ENCODE peak calls at places on chromosomes 7 and 10, in six cellular contexts. One of them, this sample, is unnamed.

GRCh38 chr10:35421553-35422178 is 85.4 kb downstream of the CCNY start:
- DNase-seq in head of caudate nucleus: no peak
- DNase-seq in chondrocyte: no peak
- DNase-seq in KBM-7: no peak
- DNase-seq in activated effector memory CD4-positive, alpha-beta T cell treated with anti-CD3 and anti-CD28 coated beads, Interleukin-2, amount 50 U/mL, for 16 hours: no peak
- DNase-seq in astrocyte of the spinal cord: peak; percentile 88
- DNase-seq in this sample: no peak

GRCh38 chr10:73946253-73947145 is 35.6 kb downstream of the PLAU start:
- DNase-seq in head of caudate nucleus: no peak
- DNase-seq in activated effector memory CD4-positive, alpha-beta T cell treated with anti-CD3 and anti-CD28 coated beads, Interleukin-2, amount 50 U/mL, for 16 hours: no peak
- DNase-seq in KBM-7: no peak
- DNase-seq in astrocyte of the spinal cord: no peak
- DNase-seq in chondrocyte: peak; percentile 21
- DNase-seq in this sample: no peak

GRCh38 chr10:16987129-16987670 is 142.4 kb downstream of the CUBN start:
- DNase-seq in astrocyte of the spinal cord: peak; percentile 94
- DNase-seq in KBM-7: no peak
- DNase-seq in chondrocyte: no peak
- DNase-seq in activated effector memory CD4-positive, alpha-beta T cell treated with anti-CD3 and anti-CD28 coated beads, Interleukin-2, amount 50 U/mL, for 16 hours: no peak
- DNase-seq in head of caudate nucleus: no peak
- DNase-seq in this sample: no peak

GRCh38 chr7:117781707-117782106 is 91.5 kb downstream of the CTTNBP2 start:
- DNase-seq in head of caudate nucleus: no peak
- DNase-seq in astrocyte of the spinal cord: no peak
- DNase-seq in activated effector memory CD4-positive, alpha-beta T cell treated with anti-CD3 and anti-CD28 coated beads, Interleukin-2, amount 50 U/mL, for 16 hours: no peak
- DNase-seq in KBM-7: no peak
- DNase-seq in chondrocyte: no peak
- DNase-seq in this sample: no peak

GRCh38 chr7:34373940-34374339 is 284.1 kb upstream of the NPSR1 start:
- DNase-seq in activated effector memory CD4-positive, alpha-beta T cell treated with anti-CD3 and anti-CD28 coated beads, Interleukin-2, amount 50 U/mL, for 16 hours: no peak
- DNase-seq in head of caudate nucleus: no peak
- DNase-seq in KBM-7: no peak
- DNase-seq in astrocyte of the spinal cord: no peak
- DNase-seq in chondrocyte: no peak
- DNase-seq in this sample: no peak

GRCh38 chr10:78778446-78779338 is 290.1 kb upstream of the ZMIZ1 start:
- DNase-seq in head of caudate nucleus: no peak
- DNase-seq in KBM-7: no peak
- DNase-seq in activated effector memory CD4-positive, alpha-beta T cell treated with anti-CD3 and anti-CD28 coated beads, Interleukin-2, amount 50 U/mL, for 16 hours: no peak
- DNase-seq in astrocyte of the spinal cord: no peak
- DNase-seq in chondrocyte: no peak
- DNase-seq in this sample: no peak

GRCh38 chr7:116999316-116999715 is 46.0 kb downstream of the ST7 start:
- DNase-seq in KBM-7: no peak
- DNase-seq in chondrocyte: no peak
- DNase-seq in head of caudate nucleus: no peak
- DNase-seq in astrocyte of the spinal cord: peak; percentile 58
- DNase-seq in activated effector memory CD4-positive, alpha-beta T cell treated with anti-CD3 and anti-CD28 coated beads, Interleukin-2, amount 50 U/mL, for 16 hours: no peak
- DNase-seq in this sample: no peak

GRCh38 chr10:125030567-125031197 is 88.8 kb downstream of the ZRANB1 start:
- DNase-seq in activated effector memory CD4-positive, alpha-beta T cell treated with anti-CD3 and anti-CD28 coated beads, Interleukin-2, amount 50 U/mL, for 16 hours: no peak
- DNase-seq in chondrocyte: no peak
- DNase-seq in astrocyte of the spinal cord: no peak
- DNase-seq in KBM-7: no peak
- DNase-seq in head of caudate nucleus: no peak
- DNase-seq in this sample: no peak

GRCh38 chr7:102994567-102994966 is 80.0 kb downstream of the FBXL13 start:
- DNase-seq in KBM-7: no peak
- DNase-seq in activated effector memory CD4-positive, alpha-beta T cell treated with anti-CD3 and anti-CD28 coated beads, Interleukin-2, amount 50 U/mL, for 16 hours: no peak
- DNase-seq in chondrocyte: no peak
- DNase-seq in astrocyte of the spinal cord: no peak
- DNase-seq in head of caudate nucleus: no peak
- DNase-seq in this sample: no peak

GRCh38 chr10:109374215-109374614 is 549.1 kb downstream of the XPNPEP1 start:
- DNase-seq in chondrocyte: no peak
- DNase-seq in activated effector memory CD4-positive, alpha-beta T cell treated with anti-CD3 and anti-CD28 coated beads, Interleukin-2, amount 50 U/mL, for 16 hours: no peak
- DNase-seq in astrocyte of the spinal cord: peak; percentile 34
- DNase-seq in KBM-7: no peak
- DNase-seq in head of caudate nucleus: no peak
- DNase-seq in this sample: no peak

GRCh38 chr7:140485463-140486265 is 6.4 kb upstream of the MKRN1 start:
- DNase-seq in activated effector memory CD4-positive, alpha-beta T cell treated with anti-CD3 and anti-CD28 coated beads, Interleukin-2, amount 50 U/mL, for 16 hours: no peak
- DNase-seq in KBM-7: no peak
- DNase-seq in head of caudate nucleus: no peak
- DNase-seq in chondrocyte: no peak
- DNase-seq in astrocyte of the spinal cord: no peak
- DNase-seq in this sample: no peak

GRCh38 chr7:3120513-3120912 is 76.8 kb upstream of the CARD11 start:
- DNase-seq in head of caudate nucleus: no peak
- DNase-seq in astrocyte of the spinal cord: no peak
- DNase-seq in activated effector memory CD4-positive, alpha-beta T cell treated with anti-CD3 and anti-CD28 coated beads, Interleukin-2, amount 50 U/mL, for 16 hours: peak; percentile 27
- DNase-seq in chondrocyte: no peak
- DNase-seq in KBM-7: no peak
- DNase-seq in this sample: no peak

GRCh38 chr7:117728858-117729257 is 144.4 kb downstream of the CTTNBP2 start:
- DNase-seq in astrocyte of the spinal cord: peak; percentile 3
- DNase-seq in KBM-7: no peak
- DNase-seq in chondrocyte: no peak
- DNase-seq in head of caudate nucleus: peak; percentile 28
- DNase-seq in activated effector memory CD4-positive, alpha-beta T cell treated with anti-CD3 and anti-CD28 coated beads, Interleukin-2, amount 50 U/mL, for 16 hours: no peak
- DNase-seq in this sample: peak; percentile 89

GRCh38 chr7:23349484-23350157 is 50.5 kb downstream of the MALSU1 start:
- DNase-seq in head of caudate nucleus: no peak
- DNase-seq in astrocyte of the spinal cord: peak; percentile 77
- DNase-seq in activated effector memory CD4-positive, alpha-beta T cell treated with anti-CD3 and anti-CD28 coated beads, Interleukin-2, amount 50 U/mL, for 16 hours: no peak
- DNase-seq in KBM-7: no peak
- DNase-seq in chondrocyte: no peak
- DNase-seq in this sample: no peak

GRCh38 chr10:11245510-11245909 is 227.8 kb downstream of the CELF2 start:
- DNase-seq in head of caudate nucleus: no peak
- DNase-seq in activated effector memory CD4-positive, alpha-beta T cell treated with anti-CD3 and anti-CD28 coated beads, Interleukin-2, amount 50 U/mL, for 16 hours: no peak
- DNase-seq in astrocyte of the spinal cord: no peak
- DNase-seq in chondrocyte: no peak
- DNase-seq in KBM-7: no peak
- DNase-seq in this sample: no peak

GRCh38 chr10:10831085-10831484 is 186.6 kb upstream of the CELF2 start:
- DNase-seq in astrocyte of the spinal cord: peak; percentile 80
- DNase-seq in chondrocyte: no peak
- DNase-seq in head of caudate nucleus: no peak
- DNase-seq in KBM-7: no peak
- DNase-seq in activated effector memory CD4-positive, alpha-beta T cell treated with anti-CD3 and anti-CD28 coated beads, Interleukin-2, amount 50 U/mL, for 16 hours: no peak
- DNase-seq in this sample: no peak

GRCh38 chr10:101781984-101782810 is 1.0 kb downstream of the NPM3 start:
- DNase-seq in astrocyte of the spinal cord: no peak
- DNase-seq in KBM-7: no peak
- DNase-seq in activated effector memory CD4-positive, alpha-beta T cell treated with anti-CD3 and anti-CD28 coated beads, Interleukin-2, amount 50 U/mL, for 16 hours: peak; percentile 61
- DNase-seq in chondrocyte: no peak
- DNase-seq in head of caudate nucleus: no peak
- DNase-seq in this sample: no peak

This sample was measured in Ammon's horn.